ENCODE peak calls at places on chromosomes 11 and 22, in five cellular contexts. One of them, this sample, is unnamed.

GRCh38 chr11:22780914-22781593 is 48.5 kb downstream of the SVIP start:
- ATAC-seq in heart left ventricle: no peak
- ATAC-seq in sciatic nerve: no peak
- ATAC-seq in activated naive CD8-positive, alpha-beta T cell treated with anti-CD3 and anti-CD28 coated beads, Interleukin-2, amount 50 U/mL, for 24 hours: no peak
- ATAC-seq in T-cell: no peak
- ATAC-seq in this sample: peak; percentile 38

GRCh38 chr11:66268953-66269906 is 791 bp downstream of the RAB1B start:
- ATAC-seq in T-cell: no peak
- ATAC-seq in heart left ventricle: no peak
- ATAC-seq in sciatic nerve: no peak
- ATAC-seq in activated naive CD8-positive, alpha-beta T cell treated with anti-CD3 and anti-CD28 coated beads, Interleukin-2, amount 50 U/mL, for 24 hours: no peak
- ATAC-seq in this sample: no peak

GRCh38 chr11:31512117-31512516 is 2.5 kb downstream of the ELP4 start:
- ATAC-seq in heart left ventricle: no peak
- ATAC-seq in activated naive CD8-positive, alpha-beta T cell treated with anti-CD3 and anti-CD28 coated beads, Interleukin-2, amount 50 U/mL, for 24 hours: no peak
- ATAC-seq in T-cell: no peak
- ATAC-seq in sciatic nerve: no peak
- ATAC-seq in this sample: no peak

GRCh38 chr11:23010790-23011340 is 150.6 kb upstream of the CCDC179 start:
- ATAC-seq in activated naive CD8-positive, alpha-beta T cell treated with anti-CD3 and anti-CD28 coated beads, Interleukin-2, amount 50 U/mL, for 24 hours: no peak
- ATAC-seq in T-cell: no peak
- ATAC-seq in sciatic nerve: no peak
- ATAC-seq in heart left ventricle: no peak
- ATAC-seq in this sample: no peak

GRCh38 chr11:69217276-69218105 is 61.8 kb downstream of the SMIM38 start:
- ATAC-seq in sciatic nerve: no peak
- ATAC-seq in T-cell: no peak
- ATAC-seq in activated naive CD8-positive, alpha-beta T cell treated with anti-CD3 and anti-CD28 coated beads, Interleukin-2, amount 50 U/mL, for 24 hours: no peak
- ATAC-seq in heart left ventricle: peak; percentile 58
- ATAC-seq in this sample: no peak

GRCh38 chr22:19730141-19730661 is 6.9 kb downstream of the GP1BB start:
- ATAC-seq in T-cell: peak; percentile 8
- ATAC-seq in activated naive CD8-positive, alpha-beta T cell treated with anti-CD3 and anti-CD28 coated beads, Interleukin-2, amount 50 U/mL, for 24 hours: no peak
- ATAC-seq in sciatic nerve: peak; percentile 48
- ATAC-seq in heart left ventricle: peak; percentile 2
- ATAC-seq in this sample: peak; percentile 15

GRCh38 chr22:27718186-27719032 is 83.1 kb downstream of the MN1 start:
- ATAC-seq in heart left ventricle: peak; percentile 96
- ATAC-seq in activated naive CD8-positive, alpha-beta T cell treated with anti-CD3 and anti-CD28 coated beads, Interleukin-2, amount 50 U/mL, for 24 hours: no peak
- ATAC-seq in sciatic nerve: peak; percentile 94
- ATAC-seq in T-cell: no peak
- ATAC-seq in this sample: no peak

GRCh38 chr11:128302425-128303186 is 284.8 kb downstream of the ETS1 start:
- ATAC-seq in activated naive CD8-positive, alpha-beta T cell treated with anti-CD3 and anti-CD28 coated beads, Interleukin-2, amount 50 U/mL, for 24 hours: peak; percentile 94
- ATAC-seq in T-cell: peak; percentile 90
- ATAC-seq in heart left ventricle: peak; percentile 68
- ATAC-seq in sciatic nerve: no peak
- ATAC-seq in this sample: peak; percentile 91

GRCh38 chr22:29011868-29012428 is 49.7 kb downstream of the C22orf31 start:
- ATAC-seq in heart left ventricle: no peak
- ATAC-seq in activated naive CD8-positive, alpha-beta T cell treated with anti-CD3 and anti-CD28 coated beads, Interleukin-2, amount 50 U/mL, for 24 hours: no peak
- ATAC-seq in T-cell: no peak
- ATAC-seq in sciatic nerve: no peak
- ATAC-seq in this sample: no peak

GRCh38 chr11:112506852-112507251 is 246.2 kb upstream of the PLET1 start:
- ATAC-seq in heart left ventricle: no peak
- ATAC-seq in activated naive CD8-positive, alpha-beta T cell treated with anti-CD3 and anti-CD28 coated beads, Interleukin-2, amount 50 U/mL, for 24 hours: no peak
- ATAC-seq in T-cell: no peak
- ATAC-seq in sciatic nerve: no peak
- ATAC-seq in this sample: no peak

GRCh38 chr11:129918361-129918760 is 23.0 kb upstream of the NFRKB start:
- ATAC-seq in sciatic nerve: no peak
- ATAC-seq in activated naive CD8-positive, alpha-beta T cell treated with anti-CD3 and anti-CD28 coated beads, Interleukin-2, amount 50 U/mL, for 24 hours: no peak
- ATAC-seq in heart left ventricle: no peak
- ATAC-seq in T-cell: no peak
- ATAC-seq in this sample: no peak

GRCh38 chr11:66113132-66113856 is 43.2 kb downstream of the PACS1 start:
- ATAC-seq in heart left ventricle: no peak
- ATAC-seq in T-cell: no peak
- ATAC-seq in activated naive CD8-positive, alpha-beta T cell treated with anti-CD3 and anti-CD28 coated beads, Interleukin-2, amount 50 U/mL, for 24 hours: no peak
- ATAC-seq in sciatic nerve: no peak
- ATAC-seq in this sample: peak; percentile 32

GRCh38 chr11:119347242-119347641 is 737 bp upstream of the MFRP start:
- ATAC-seq in sciatic nerve: no peak
- ATAC-seq in T-cell: no peak
- ATAC-seq in activated naive CD8-positive, alpha-beta T cell treated with anti-CD3 and anti-CD28 coated beads, Interleukin-2, amount 50 U/mL, for 24 hours: no peak
- ATAC-seq in heart left ventricle: no peak
- ATAC-seq in this sample: no peak

GRCh38 chr22:43996170-43996980 is 27.7 kb upstream of the PARVB start:
- ATAC-seq in heart left ventricle: peak; percentile 16
- ATAC-seq in sciatic nerve: peak; percentile 45
- ATAC-seq in T-cell: peak; percentile 85
- ATAC-seq in activated naive CD8-positive, alpha-beta T cell treated with anti-CD3 and anti-CD28 coated beads, Interleukin-2, amount 50 U/mL, for 24 hours: peak; percentile 73
- ATAC-seq in this sample: peak; percentile 95

GRCh38 chr22:23565288-23565941 is 14.7 kb downstream of the IGLL1 start:
- ATAC-seq in T-cell: peak; percentile 48
- ATAC-seq in sciatic nerve: peak; percentile 33
- ATAC-seq in activated naive CD8-positive, alpha-beta T cell treated with anti-CD3 and anti-CD28 coated beads, Interleukin-2, amount 50 U/mL, for 24 hours: peak; percentile 50
- ATAC-seq in heart left ventricle: peak; percentile 48
- ATAC-seq in this sample: peak; percentile 12

This sample was measured in activated T-helper 17 cell treated with anti-CD3 and anti-CD28 coated beads, Interleukin-2, amount 50 U/mL, for 72 hours.